ENCODE peak calls at places on chromosomes 12 and 14, in eight cellular contexts. E is OCI-LY7; R is cerebellum; Q is coronary artery; M is EL; U is head of caudate nucleus; A is GM12892; H is CD8-positive, alpha-beta T cell. S is an unnamed sample.

GRCh38 chr12:85626031-85626781 is 210.0 kb downstream of the RASSF9 start:
- DNase-seq in E (no peak), R (no peak), Q (no peak), M (peak), U (no peak), A (no peak), H (no peak), S (no peak)

GRCh38 chr12:26247873-26248272 is 52.5 kb downstream of the SSPN start:
- DNase-seq in E (no peak), R (no peak), Q (no peak), M (no peak), U (no peak), A (no peak), H (no peak), S (no peak)

GRCh38 chr12:120229583-120230325 is 28.8 kb upstream of the RPLP0 start:
- DNase-seq in E (no peak), R (no peak), Q (peak), M (peak), U (no peak), A (no peak), H (no peak), S (no peak)

GRCh38 chr12:117836999-117837736 is 131.6 kb downstream of the KSR2 start:
- DNase-seq in E (peak), R (peak), Q (no peak), M (peak), U (peak), A (peak), H (peak), S (peak)

GRCh38 chr12:112664569-112664968 is 127.0 kb upstream of the RPH3A start:
- DNase-seq in E (no peak), R (no peak), Q (no peak), M (no peak), U (no peak), A (no peak), H (no peak), S (no peak)

GRCh38 chr12:77104281-77104680 is 38.9 kb upstream of the E2F7 start:
- DNase-seq in E (no peak), R (no peak), Q (no peak), M (peak), U (no peak), A (no peak), H (no peak), S (no peak)

GRCh38 chr12:115710104-115710564 is 567.4 kb downstream of the MED13L start:
- DNase-seq in E (no peak), R (no peak), Q (no peak), M (peak), U (no peak), A (no peak), H (no peak), S (no peak)

GRCh38 chr14:63465347-63465746 is 77.8 kb downstream of the PPP2R5E start:
- DNase-seq in E (no peak), R (no peak), Q (no peak), M (no peak), U (no peak), A (no peak), H (no peak), S (no peak)

GRCh38 chr14:45810152-45810872 is 557.3 kb upstream of the MIS18BP1 start:
- DNase-seq in E (no peak), R (no peak), Q (no peak), M (peak), U (no peak), A (no peak), H (no peak), S (no peak)

GRCh38 chr14:105857816-105858675 is 331.7 kb downstream of the TMEM121 start:
- DNase-seq in E (peak), R (no peak), Q (peak), M (no peak), U (no peak), A (no peak), H (peak), S (no peak)

GRCh38 chr12:118428643-118429042 is 52.3 kb downstream of the SUDS3 start:
- DNase-seq in E (no peak), R (no peak), Q (no peak), M (no peak), U (no peak), A (no peak), H (no peak), S (no peak)

GRCh38 chr12:117207675-117208074 is 17.4 kb upstream of the FBXO21 start:
- DNase-seq in E (no peak), R (no peak), Q (no peak), M (no peak), U (no peak), A (no peak), H (no peak), S (no peak)

GRCh38 chr12:20646239-20646827 is 48.8 kb upstream of the SLCO1C1 start:
- DNase-seq in E (peak), R (no peak), Q (no peak), M (peak), U (no peak), A (no peak), H (no peak), S (peak)

S was measured in Ammon's horn.